ENCODE peak calls at places on chromosomes 5 and 9, in four cellular contexts. S, Y, J and I are unnamed samples.
A peak's percentile ranks its signal among the peaks of the same experiment; 100 is the strongest.

GRCh38 chr5:121704291-121704690 is 147.4 kb upstream of the FTMT start:
- DNase-seq in Y (no peak), S (no peak), J (no peak), I (no peak)

GRCh38 chr5:159972538-159973362 is 36.2 kb upstream of the TTC1 start:
- DNase-seq in Y (no peak), J (no peak), S (no peak), I (no peak)

GRCh38 chr5:56069652-56070226 is 75.0 kb upstream of the IL6ST start:
- DNase-seq in S (no peak), J (no peak), Y (no peak), I (no peak)

GRCh38 chr5:113214606-113215323 is 220.0 kb downstream of the TSSK1B start:
- DNase-seq in J (no peak), S (no peak), Y (no peak), I (no peak)

GRCh38 chr5:44538831-44539539 is 149.8 kb upstream of the FGF10 start:
- DNase-seq in Y (no peak), J (no peak), S (no peak), I (no peak)

GRCh38 chr5:7976411-7977190 is 107.7 kb downstream of the MTRR start:
- DNase-seq in Y (no peak), J (no peak), S (no peak), I (no peak)

GRCh38 chr5:172868924-172869565 is 35.0 kb downstream of the ERGIC1 start:
- DNase-seq in S (no peak), J (peak; percentile 95), Y (no peak), I (no peak)

GRCh38 chr5:79512692-79513518 is 1.0 kb downstream of the HOMER1 start:
- DNase-seq in Y (no peak), S (no peak), J (no peak), I (no peak)

GRCh38 chr5:103450333-103451061 is 112.1 kb downstream of the NUDT12 start:
- DNase-seq in S (no peak), Y (no peak), J (no peak), I (no peak)

GRCh38 chr5:174609116-174609515 is 115.3 kb upstream of the MSX2 start:
- DNase-seq in S (no peak), Y (no peak), J (no peak), I (no peak)

GRCh38 chr5:144309265-144309664 is 138.6 kb downstream of the KCTD16 start:
- DNase-seq in J (no peak), S (no peak), Y (no peak), I (no peak)

GRCh38 chr9:5043381-5043780 is 58.3 kb downstream of the JAK2 start:
- DNase-seq in S (no peak), J (no peak), Y (no peak), I (no peak)

GRCh38 chr5:139481580-139482049 is 943 bp downstream of the STING1 start:
- DNase-seq in S (no peak), J (peak; percentile 63), Y (no peak), I (peak; percentile 56)

GRCh38 chr5:67493676-67494075 is 297.1 kb upstream of the CD180 start:
- DNase-seq in J (peak; percentile 65), S (no peak), Y (peak; percentile 48), I (peak; percentile 64)

GRCh38 chr5:135355182-135355581 is 43.8 kb downstream of the MACROH2A1 start:
- DNase-seq in J (no peak), Y (no peak), S (no peak), I (no peak)

GRCh38 chr5:64944868-64945267 is 176.1 kb downstream of the CWC27 start:
- DNase-seq in J (no peak), Y (no peak), S (no peak), I (no peak)

GRCh38 chr5:435961-436640 is 6.9 kb upstream of the EXOC3 start:
- DNase-seq in S (no peak), Y (no peak), J (peak; percentile 45), I (no peak)

GRCh38 chr9:99105152-99106043 is 485 bp downstream of the TGFBR1 start:
- DNase-seq in Y (no peak), S (peak; percentile 46), J (peak; percentile 90), I (peak; percentile 80)

GRCh38 chr5:148849461-148849860 is 23.1 kb downstream of the ADRB2 start:
- DNase-seq in J (no peak), Y (no peak), S (no peak), I (no peak)

GRCh38 chr5:157328277-157328912 is 62.5 kb downstream of the CYFIP2 start:
- DNase-seq in Y (peak; percentile 8), J (peak; percentile 69), S (peak; percentile 55), I (peak; percentile 49)

GRCh38 chr5:13745508-13745907 is 199.0 kb downstream of the DNAH5 start:
- DNase-seq in Y (no peak), S (no peak), J (no peak), I (no peak)

GRCh38 chr5:34656700-34657549 is 797 bp downstream of the RAI14 start:
- DNase-seq in S (peak; percentile 18), J (no peak), Y (no peak), I (peak; percentile 25)

GRCh38 chr9:7368410-7369292 is 430.9 kb downstream of the DMAC1 start:
- DNase-seq in J (no peak), Y (no peak), S (no peak), I (no peak)

GRCh38 chr9:81635526-81636279 is 53.6 kb downstream of the TLE1 start:
- DNase-seq in S (no peak), J (no peak), Y (no peak), I (no peak)

GRCh38 chr5:175800656-175801081 is 70.7 kb upstream of the CPLX2 start:
- DNase-seq in J (no peak), Y (no peak), S (no peak), I (no peak)

GRCh38 chr5:33530183-33530962 is 89.6 kb downstream of the TARS1 start:
- DNase-seq in S (no peak), Y (no peak), J (no peak), I (no peak)